ENCODE peak calls at places on chromosomes 11 and 22, in ten cellular contexts. D is fibroblast of pulmonary artery; Q is EH; N is activated T-helper 1 cell treated with anti-CD3 and anti-CD28 coated beads, Interleukin-12 subunit alpha, Interleukin-12 subunit beta, Interleukin-2, Interleukin-4 antibody, amounts not matched to agents 30 ng/mL and 10 ng/mL and 1 ng/mL, durations not matched to agents 14 hours and 24 hours and 36 hours; P is GM04504; W is activated CD8-positive, alpha-beta memory T cell treated with anti-CD3 and anti-CD28 coated beads for 1 hour; F is NAMALWA; H is cardiac fibroblast; K is glomerular endothelial cell; J is stimulated activated CD8-positive, alpha-beta memory T cell treated with anti-CD3 and anti-CD28 coated beads, Interleukin-4, amount 100 ng/mL, for 4 hours. C is an unnamed sample.
A peak's percentile ranks its signal among the peaks of the same experiment; 100 is the strongest.

GRCh38 chr11:69044111-69045013 is 4.4 kb upstream of the TPCN2 start:
- DNase-seq in D (peak; percentile 59), Q (peak; percentile 89), N (no peak), P (peak; percentile 75), W (no peak), F (no peak), H (peak; percentile 69), K (no peak), J (no peak), C (peak; percentile 85)

GRCh38 chr22:31637938-31638618 is 23.9 kb downstream of the PISD start:
- DNase-seq in D (peak; percentile 49), Q (no peak), N (no peak), P (no peak), W (no peak), F (peak; percentile 68), H (peak; percentile 78), K (no peak), J (no peak), C (peak; percentile 80)

GRCh38 chr11:86926975-86927374 is 28.2 kb downstream of the FZD4 start:
- DNase-seq in D (no peak), Q (peak; percentile 22), N (no peak), P (no peak), W (no peak), F (no peak), H (no peak), K (no peak), J (no peak), C (no peak)

GRCh38 chr22:47474895-47475294 is 712.4 kb downstream of the TBC1D22A start:
- DNase-seq in D (peak; percentile 29), Q (no peak), N (no peak), P (no peak), W (no peak), F (no peak), H (no peak), K (no peak), J (no peak), C (peak; percentile 27)

GRCh38 chr11:120817131-120817530 is 206.8 kb upstream of the TBCEL start:
- DNase-seq in D (no peak), Q (no peak), N (no peak), P (no peak), W (no peak), F (no peak), H (no peak), K (no peak), J (no peak), C (no peak)

GRCh38 chr11:17777726-17778091 is 43.1 kb downstream of the KCNC1 start:
- DNase-seq in D (no peak), Q (no peak), N (no peak), P (no peak), W (no peak), F (no peak), H (no peak), K (no peak), J (no peak), C (no peak)

GRCh38 chr22:37822079-37822833 is 926 bp upstream of the GALR3 start:
- DNase-seq in D (no peak), Q (no peak), N (no peak), P (no peak), W (no peak), F (no peak), H (no peak), K (no peak), J (no peak), C (peak; percentile 16)

GRCh38 chr11:15824060-15824459 is 532.3 kb downstream of the SOX6 start:
- DNase-seq in D (no peak), Q (peak; percentile 54), N (no peak), P (no peak), W (no peak), F (no peak), H (peak; percentile 15), K (no peak), J (no peak), C (no peak)

GRCh38 chr22:41565403-41566054 is 4.7 kb downstream of the CSDC2 start:
- DNase-seq in D (peak; percentile 84), Q (peak; percentile 94), N (peak; percentile 16), P (peak; percentile 63), W (no peak), F (no peak), H (peak; percentile 85), K (peak; percentile 48), J (no peak), C (peak; percentile 74)

GRCh38 chr11:58561394-58562102 is 14.1 kb downstream of the LPXN start:
- DNase-seq in D (no peak), Q (no peak), N (no peak), P (no peak), W (no peak), F (no peak), H (no peak), K (no peak), J (no peak), C (no peak)

GRCh38 chr11:68370211-68371111 is 58.1 kb downstream of the LRP5 start:
- DNase-seq in D (no peak), Q (peak; percentile 33), N (no peak), P (peak; percentile 27), W (no peak), F (peak; percentile 89), H (no peak), K (no peak), J (no peak), C (no peak)

GRCh38 chr22:28810839-28811491 is 10.6 kb upstream of the XBP1 start:
- DNase-seq in D (peak; percentile 21), Q (no peak), N (peak; percentile 60), P (no peak), W (no peak), F (no peak), H (no peak), K (peak; percentile 39), J (no peak), C (no peak)

GRCh38 chr11:118289411-118289810 is 15.1 kb upstream of the CD3E start:
- DNase-seq in D (no peak), Q (no peak), N (no peak), P (no peak), W (no peak), F (no peak), H (no peak), K (no peak), J (no peak), C (no peak)

GRCh38 chr11:47943721-47944554 is 36.4 kb upstream of the PTPRJ start:
- DNase-seq in D (no peak), Q (no peak), N (no peak), P (no peak), W (no peak), F (no peak), H (no peak), K (no peak), J (no peak), C (no peak)

GRCh38 chr11:69293819-69294505 is at the start of gene MYEOV:
- DNase-seq in D (peak; percentile 38), Q (peak; percentile 49), N (no peak), P (no peak), W (no peak), F (peak; percentile 77), H (peak; percentile 55), K (no peak), J (no peak), C (peak; percentile 96)

GRCh38 chr22:19904174-19904856 is 37.3 kb upstream of the COMT start:
- DNase-seq in D (no peak), Q (no peak), N (no peak), P (no peak), W (no peak), F (no peak), H (no peak), K (no peak), J (no peak), C (no peak)

GRCh38 chr11:68581439-68581838 is 102.9 kb upstream of the GAL start:
- DNase-seq in D (no peak), Q (no peak), N (no peak), P (no peak), W (no peak), F (no peak), H (no peak), K (no peak), J (no peak), C (no peak)

GRCh38 chr22:36740716-36741115 is 35.2 kb downstream of the IFT27 start:
- DNase-seq in D (no peak), Q (no peak), N (no peak), P (no peak), W (no peak), F (no peak), H (no peak), K (no peak), J (no peak), C (no peak)

GRCh38 chr11:60855726-60856633 is at the start of gene PTGDR2:
- DNase-seq in D (no peak), Q (no peak), N (no peak), P (no peak), W (no peak), F (no peak), H (no peak), K (no peak), J (no peak), C (peak; percentile 33)

GRCh38 chr11:122215244-122215992 is 99.4 kb upstream of the BLID start:
- DNase-seq in D (peak; percentile 97), Q (peak; percentile 99), N (peak; percentile 1), P (peak; percentile 95), W (no peak), F (peak; percentile 54), H (peak; percentile 97), K (no peak), J (no peak), C (peak; percentile 92)

GRCh38 chr11:719214-720016 is 13.4 kb downstream of the EPS8L2 start:
- DNase-seq in D (no peak), Q (no peak), N (no peak), P (no peak), W (no peak), F (no peak), H (no peak), K (no peak), J (no peak), C (no peak)

GRCh38 chr11:121965330-121965729 is 150.7 kb downstream of the BLID start:
- DNase-seq in D (peak; percentile 80), Q (peak; percentile 64), N (no peak), P (no peak), W (no peak), F (no peak), H (peak; percentile 85), K (peak; percentile 14), J (no peak), C (no peak)

GRCh38 chr22:47166446-47167016 is 404.1 kb downstream of the TBC1D22A start:
- DNase-seq in D (no peak), Q (no peak), N (no peak), P (no peak), W (no peak), F (no peak), H (no peak), K (no peak), J (no peak), C (no peak)

GRCh38 chr11:1756024-1756561 is 5.7 kb upstream of the IFITM10 start:
- DNase-seq in D (no peak), Q (no peak), N (no peak), P (no peak), W (no peak), F (no peak), H (no peak), K (no peak), J (no peak), C (no peak)

GRCh38 chr11:57336111-57336666 is 497 bp upstream of the SSRP1 start:
- DNase-seq in D (no peak), Q (no peak), N (no peak), P (no peak), W (no peak), F (no peak), H (no peak), K (no peak), J (no peak), C (no peak)

GRCh38 chr11:1200611-1201191 is 22.2 kb upstream of the MUC5B start:
- DNase-seq in D (no peak), Q (no peak), N (no peak), P (no peak), W (no peak), F (no peak), H (no peak), K (no peak), J (no peak), C (no peak)

GRCh38 chr22:31829505-31829904 is 75.7 kb downstream of the DEPDC5 start:
- DNase-seq in D (peak; percentile 83), Q (peak; percentile 96), N (peak; percentile 7), P (peak; percentile 90), W (no peak), F (peak; percentile 34), H (peak; percentile 91), K (peak; percentile 64), J (peak; percentile 1), C (peak; percentile 18)

GRCh38 chr11:68855205-68855978 is 13.7 kb upstream of the CPT1A start:
- DNase-seq in D (peak; percentile 63), Q (peak; percentile 51), N (no peak), P (no peak), W (no peak), F (no peak), H (peak; percentile 13), K (peak; percentile 44), J (no peak), C (peak; percentile 94)

C was measured in OCI-M1.